ENCODE peak calls at places on chromosomes 13 and 19, in six cellular contexts. One of them, this sample, is unnamed.

GRCh38 chr13:34044660-34045080 is 226.7 kb downstream of the RFC3 start:
- DNase-seq in GM10248: no peak
- DNase-seq in fibroblast of lung: peak
- DNase-seq in MV-4-11: no peak
- DNase-seq in T1000: peak
- DNase-seq in astrocyte: peak
- DNase-seq in this sample: peak

GRCh38 chr13:47256618-47257017 is 359.8 kb upstream of the HTR2A start:
- DNase-seq in GM10248: no peak
- DNase-seq in fibroblast of lung: peak
- DNase-seq in MV-4-11: peak
- DNase-seq in T1000: no peak
- DNase-seq in astrocyte: peak
- DNase-seq in this sample: peak

GRCh38 chr19:4909172-4909896 is at the start of gene UHRF1:
- DNase-seq in GM10248: peak
- DNase-seq in fibroblast of lung: peak
- DNase-seq in MV-4-11: peak
- DNase-seq in T1000: peak
- DNase-seq in astrocyte: no peak
- DNase-seq in this sample: no peak

GRCh38 chr19:10238172-10238783 is 7.1 kb upstream of the S1PR2 start:
- DNase-seq in GM10248: no peak
- DNase-seq in fibroblast of lung: peak
- DNase-seq in MV-4-11: no peak
- DNase-seq in T1000: no peak
- DNase-seq in astrocyte: no peak
- DNase-seq in this sample: no peak

GRCh38 chr19:16293133-16294085 is 31.2 kb upstream of the KLF2 start:
- DNase-seq in GM10248: no peak
- DNase-seq in fibroblast of lung: peak
- DNase-seq in MV-4-11: peak
- DNase-seq in T1000: peak
- DNase-seq in astrocyte: peak
- DNase-seq in this sample: no peak

GRCh38 chr13:110108348-110109139 is 198.4 kb downstream of the COL4A1 start:
- DNase-seq in GM10248: no peak
- DNase-seq in fibroblast of lung: peak
- DNase-seq in MV-4-11: peak
- DNase-seq in T1000: peak
- DNase-seq in astrocyte: peak
- DNase-seq in this sample: peak

GRCh38 chr13:40480012-40480914 is 186.2 kb downstream of the FOXO1 start:
- DNase-seq in GM10248: no peak
- DNase-seq in fibroblast of lung: peak
- DNase-seq in MV-4-11: no peak
- DNase-seq in T1000: no peak
- DNase-seq in astrocyte: peak
- DNase-seq in this sample: no peak

GRCh38 chr19:771332-771785 is 20.4 kb downstream of the MISP start:
- DNase-seq in GM10248: peak
- DNase-seq in fibroblast of lung: peak
- DNase-seq in MV-4-11: peak
- DNase-seq in T1000: peak
- DNase-seq in astrocyte: peak
- DNase-seq in this sample: no peak

GRCh38 chr13:110306340-110306959 is 507 bp downstream of the COL4A1 start:
- DNase-seq in GM10248: no peak
- DNase-seq in fibroblast of lung: peak
- DNase-seq in MV-4-11: no peak
- DNase-seq in T1000: no peak
- DNase-seq in astrocyte: no peak
- DNase-seq in this sample: no peak

GRCh38 chr19:1672038-1672768 is 19.8 kb upstream of the TCF3 start:
- DNase-seq in GM10248: peak
- DNase-seq in fibroblast of lung: peak
- DNase-seq in MV-4-11: peak
- DNase-seq in T1000: no peak
- DNase-seq in astrocyte: no peak
- DNase-seq in this sample: no peak

GRCh38 chr13:43008591-43008990 is 14.8 kb upstream of the DNAJC15 start:
- DNase-seq in GM10248: no peak
- DNase-seq in fibroblast of lung: peak
- DNase-seq in MV-4-11: no peak
- DNase-seq in T1000: no peak
- DNase-seq in astrocyte: no peak
- DNase-seq in this sample: no peak

GRCh38 chr13:93982189-93982918 is 497.1 kb downstream of the DCT start:
- DNase-seq in GM10248: no peak
- DNase-seq in fibroblast of lung: no peak
- DNase-seq in MV-4-11: no peak
- DNase-seq in T1000: no peak
- DNase-seq in astrocyte: no peak
- DNase-seq in this sample: no peak